ENCODE peak calls at places on chromosomes 12 and 14, in eight cellular contexts. K, J, A, N, R, Q, W and V are unnamed samples.

GRCh38 chr14:54727929-54728328 is 161.0 kb downstream of the SAMD4A start:
- ATAC-seq in K (no peak), R (no peak), J (no peak), N (no peak), Q (peak), A (no peak), W (no peak), V (no peak)

GRCh38 chr14:97337670-97338069 is 540.5 kb downstream of the VRK1 start:
- ATAC-seq in J (no peak), Q (no peak), A (no peak), R (no peak), K (no peak), N (no peak), W (no peak), V (no peak)

GRCh38 chr14:101005447-101005846 is 101.9 kb upstream of the RTL1 start:
- ATAC-seq in K (no peak), W (no peak), J (no peak), A (no peak), N (peak), Q (peak), R (peak), V (no peak)

GRCh38 chr12:6723607-6724408 is at the start of gene COPS7A:
- ATAC-seq in N (peak), Q (peak), R (peak), J (peak), A (peak), K (peak), W (peak), V (peak)

GRCh38 chr12:57135939-57136338 is 7.7 kb downstream of the LRP1 start:
- ATAC-seq in R (no peak), K (peak), A (no peak), J (no peak), N (peak), W (no peak), Q (no peak), V (no peak)

GRCh38 chr14:99262977-99263448 is 9.0 kb downstream of the BCL11B start:
- ATAC-seq in W (no peak), N (no peak), J (no peak), K (peak), Q (no peak), R (no peak), A (no peak), V (no peak)

GRCh38 chr14:89359477-89360222 is 57.4 kb downstream of the FOXN3 start:
- ATAC-seq in K (no peak), Q (peak), W (peak), J (no peak), N (peak), R (peak), A (peak), V (peak)

GRCh38 chr14:74786916-74787315 is 23.8 kb downstream of the YLPM1 start:
- ATAC-seq in R (no peak), A (no peak), N (no peak), Q (no peak), W (no peak), K (no peak), J (no peak), V (no peak)

GRCh38 chr12:87618199-87618598 is 411.0 kb downstream of the C12orf50 start:
- ATAC-seq in N (no peak), J (no peak), Q (no peak), K (no peak), R (no peak), A (no peak), W (no peak), V (no peak)

GRCh38 chr12:109811624-109811995 is 21.6 kb downstream of the TRPV4 start:
- ATAC-seq in Q (no peak), R (no peak), A (peak), K (peak), N (no peak), W (no peak), J (no peak), V (no peak)

GRCh38 chr12:63151061-63151897 is at the start of gene AVPR1A:
- ATAC-seq in N (peak), Q (no peak), A (peak), R (no peak), J (peak), K (peak), W (no peak), V (no peak)

GRCh38 chr12:31773867-31774266 is 45.0 kb upstream of the AMN1 start:
- ATAC-seq in R (peak), N (peak), A (peak), J (peak), W (no peak), Q (peak), K (no peak), V (peak)

GRCh38 chr12:79373896-79374499 is 316.8 kb downstream of the PAWR start:
- ATAC-seq in J (peak), N (no peak), R (peak), K (peak), A (peak), Q (peak), W (no peak), V (no peak)

GRCh38 chr12:116508145-116509121 is 50.7 kb upstream of the MAP1LC3B2 start:
- ATAC-seq in R (peak), N (peak), W (peak), Q (peak), J (peak), A (peak), K (peak), V (no peak)

GRCh38 chr14:104424406-104425072 is 155.0 kb upstream of the C14orf180 start:
- ATAC-seq in A (peak), W (no peak), R (no peak), Q (peak), K (no peak), J (no peak), N (peak), V (no peak)

GRCh38 chr14:53148612-53149202 is 4.4 kb downstream of the DDHD1 start:
- ATAC-seq in N (no peak), W (peak), R (no peak), A (no peak), J (no peak), K (no peak), Q (no peak), V (no peak)

GRCh38 chr12:45988259-45988658 is 2.1 kb downstream of the SCAF11 start:
- ATAC-seq in N (no peak), K (no peak), W (no peak), R (no peak), J (no peak), Q (no peak), A (no peak), V (no peak)

GRCh38 chr14:59297070-59297766 is 108.8 kb downstream of the DAAM1 start:
- ATAC-seq in N (no peak), R (no peak), Q (peak), W (no peak), J (no peak), A (no peak), K (no peak), V (peak)

GRCh38 chr12:64318605-64319004 is 72.0 kb downstream of the C12orf56 start:
- ATAC-seq in Q (no peak), N (no peak), R (no peak), A (no peak), W (no peak), K (peak), J (no peak), V (no peak)

GRCh38 chr14:70183991-70184390 is 4.8 kb downstream of the SLC8A3 start:
- ATAC-seq in Q (no peak), W (no peak), R (peak), N (no peak), K (no peak), A (no peak), J (no peak), V (no peak)

GRCh38 chr12:127150479-127150878 is 1116.5 kb upstream of the TMEM132C start:
- ATAC-seq in K (no peak), A (no peak), N (no peak), J (no peak), W (no peak), Q (no peak), R (no peak), V (no peak)

GRCh38 chr12:65878540-65878939 is 54.3 kb downstream of the HMGA2 start:
- ATAC-seq in A (peak), J (no peak), R (no peak), Q (no peak), W (no peak), K (peak), N (no peak), V (no peak)

GRCh38 chr12:69991683-69992297 is 166.8 kb downstream of the MYRFL start:
- ATAC-seq in Q (peak), N (no peak), W (no peak), K (no peak), R (no peak), A (no peak), J (no peak), V (no peak)

GRCh38 chr12:93107514-93107942 is 178.4 kb upstream of the EEA1 start:
- ATAC-seq in K (peak), A (peak), N (no peak), J (no peak), R (no peak), W (no peak), Q (no peak), V (no peak)

GRCh38 chr12:1993871-1994371 is 10.3 kb downstream of the DCP1B start:
- ATAC-seq in A (no peak), Q (peak), K (no peak), W (no peak), N (no peak), R (no peak), J (peak), V (peak)

GRCh38 chr14:71432334-71432733 is 499.9 kb upstream of the RGS6 start:
- ATAC-seq in W (no peak), K (no peak), Q (no peak), A (no peak), N (no peak), J (no peak), R (no peak), V (no peak)

GRCh38 chr12:69290545-69291277 is 51.3 kb downstream of the CPSF6 start:
- ATAC-seq in W (peak), Q (peak), K (peak), N (peak), J (peak), A (peak), R (peak), V (peak)

GRCh38 chr12:93198086-93198485 is 179.6 kb upstream of the NUDT4 start:
- ATAC-seq in Q (no peak), N (peak), W (no peak), K (no peak), A (peak), J (no peak), R (no peak), V (peak)

GRCh38 chr12:99436584-99436983 is 211.0 kb upstream of the GARIN6 start:
- ATAC-seq in W (peak), A (no peak), J (no peak), Q (no peak), N (no peak), R (peak), K (no peak), V (no peak)

GRCh38 chr14:69355955-69356321 is 42.2 kb downstream of the ERH start:
- ATAC-seq in W (no peak), K (no peak), R (no peak), A (peak), N (peak), Q (no peak), J (no peak), V (no peak)

GRCh38 chr14:104801284-104802119 is 601 bp downstream of the ZBTB42 start:
- ATAC-seq in N (no peak), Q (peak), R (no peak), A (no peak), J (no peak), K (no peak), W (no peak), V (peak)

GRCh38 chr14:33376510-33376909 is 437.8 kb downstream of the NPAS3 start:
- ATAC-seq in R (no peak), N (no peak), W (no peak), Q (no peak), J (no peak), A (no peak), K (no peak), V (no peak)

GRCh38 chr14:36317650-36318049 is 2.8 kb downstream of the MBIP start:
- ATAC-seq in W (no peak), Q (no peak), J (peak), N (no peak), R (no peak), A (no peak), K (no peak), V (peak)

GRCh38 chr12:3077572-3078081 is 448 bp downstream of the TSPAN9 start:
- ATAC-seq in A (peak), R (no peak), N (peak), K (peak), J (peak), W (no peak), Q (peak), V (peak)

GRCh38 chr12:3882896-3883564 is 9.8 kb upstream of the PARP11 start:
- ATAC-seq in W (peak), A (peak), N (peak), K (peak), J (peak), R (peak), Q (peak), V (peak)

GRCh38 chr12:27245039-27245438 is 953 bp downstream of the STK38L start:
- ATAC-seq in K (no peak), A (no peak), J (no peak), W (no peak), R (no peak), N (no peak), Q (no peak), V (no peak)

GRCh38 chr14:44912041-44912869 is 49.5 kb downstream of the KLHL28 start:
- ATAC-seq in K (no peak), Q (peak), N (peak), W (no peak), R (peak), A (no peak), J (peak), V (peak)

GRCh38 chr14:76872796-76873432 is 46.7 kb downstream of the LRRC74A start:
- ATAC-seq in Q (peak), N (peak), R (peak), J (peak), K (peak), A (peak), W (peak), V (peak)

GRCh38 chr12:75984577-75985182 is 46.9 kb downstream of the PHLDA1 start:
- ATAC-seq in N (no peak), K (no peak), Q (peak), W (peak), R (no peak), J (no peak), A (no peak), V (peak)

GRCh38 chr12:27398466-27398865 is 48.1 kb upstream of the SMCO2 start:
- ATAC-seq in A (no peak), K (no peak), N (no peak), W (no peak), Q (no peak), J (no peak), R (no peak), V (no peak)